ENCODE peak calls at places on chromosomes 4 and X, in five cellular contexts. J, U, N, T and A are unnamed samples.
A peak's percentile ranks its signal among the peaks of the same experiment; 100 is the strongest.

GRCh38 chrX:115449742-115450141 is 111.2 kb upstream of the PLS3 start:
- DNase-seq in J (peak; percentile 33), U (no peak), N (peak; percentile 66), T (no peak), A (peak; percentile 13)

GRCh38 chrX:119826399-119826959 is 26.3 kb downstream of the UPF3B start:
- DNase-seq in J (no peak), U (no peak), N (peak; percentile 26), T (peak; percentile 12), A (peak; percentile 19)

GRCh38 chr4:38765391-38765790 is 17.4 kb downstream of the TLR10 start:
- DNase-seq in J (no peak), U (peak; percentile 29), N (peak; percentile 27), T (no peak), A (no peak)

GRCh38 chr4:39354178-39354503 is 12.0 kb downstream of the RFC1 start:
- DNase-seq in J (no peak), U (no peak), N (no peak), T (no peak), A (no peak)

GRCh38 chr4:93182722-93183121 is 645.8 kb upstream of the ATOH1 start:
- DNase-seq in J (peak; percentile 71), U (no peak), N (no peak), T (no peak), A (peak; percentile 91)

GRCh38 chr4:173538148-173538902 is 8.3 kb upstream of the HAND2 start:
- DNase-seq in J (no peak), U (no peak), N (no peak), T (no peak), A (no peak)

GRCh38 chr4:47531954-47532321 is 46.9 kb downstream of the ATP10D start:
- DNase-seq in J (no peak), U (no peak), N (no peak), T (no peak), A (peak; percentile 8)

GRCh38 chrX:110201799-110202198 is 116.1 kb downstream of the AMMECR1 start:
- DNase-seq in J (no peak), U (no peak), N (no peak), T (no peak), A (no peak)

GRCh38 chrX:14865201-14865600 is 7.7 kb downstream of the FANCB start:
- DNase-seq in J (no peak), U (no peak), N (peak; percentile 28), T (no peak), A (no peak)

GRCh38 chr4:172975651-172976229 is 192.9 kb upstream of the GALNT7 start:
- DNase-seq in J (no peak), U (no peak), N (no peak), T (no peak), A (no peak)

GRCh38 chrX:111719426-111720210 is 38.6 kb downstream of the ALG13 start:
- DNase-seq in J (no peak), U (no peak), N (peak; percentile 6), T (no peak), A (peak; percentile 3)

GRCh38 chrX:2928583-2929434 is at the start of gene ARSD:
- DNase-seq in J (peak; percentile 95), U (peak; percentile 79), N (peak; percentile 92), T (no peak), A (peak; percentile 65)

GRCh38 chr4:21655100-21655499 is 293.5 kb downstream of the KCNIP4 start:
- DNase-seq in J (no peak), U (no peak), N (no peak), T (no peak), A (no peak)

GRCh38 chrX:34656842-34657780 is at the start of gene TMEM47:
- DNase-seq in J (peak; percentile 71), U (peak; percentile 21), N (peak; percentile 72), T (peak; percentile 5), A (peak; percentile 73)

GRCh38 chr4:186669159-186669720 is 54.4 kb downstream of the FAT1 start:
- DNase-seq in J (no peak), U (peak; percentile 34), N (peak; percentile 81), T (no peak), A (peak; percentile 56)

GRCh38 chr4:1383728-1384591 is 22.3 kb downstream of the NKX1-1 start:
- DNase-seq in J (no peak), U (no peak), N (no peak), T (no peak), A (no peak)

GRCh38 chrX:13821740-13822139 is 4.8 kb upstream of the GPM6B start:
- DNase-seq in J (no peak), U (no peak), N (no peak), T (no peak), A (peak; percentile 65)

GRCh38 chr4:47221721-47222120 is 190.4 kb downstream of the GABRB1 start:
- DNase-seq in J (no peak), U (peak; percentile 33), N (peak; percentile 76), T (no peak), A (no peak)

GRCh38 chrX:38489341-38489740 is 72.0 kb upstream of the TSPAN7 start:
- DNase-seq in J (no peak), U (no peak), N (no peak), T (no peak), A (no peak)

GRCh38 chrX:40809210-40809609 is 73.9 kb upstream of the MED14 start:
- DNase-seq in J (no peak), U (no peak), N (peak; percentile 11), T (no peak), A (peak; percentile 24)

GRCh38 chr4:182413550-182413949 is 170.3 kb downstream of the TENM3 start:
- DNase-seq in J (no peak), U (no peak), N (no peak), T (no peak), A (no peak)

GRCh38 chr4:182418054-182418734 is 175.0 kb downstream of the TENM3 start:
- DNase-seq in J (no peak), U (no peak), N (peak; percentile 18), T (peak; percentile 15), A (no peak)

DNA sequence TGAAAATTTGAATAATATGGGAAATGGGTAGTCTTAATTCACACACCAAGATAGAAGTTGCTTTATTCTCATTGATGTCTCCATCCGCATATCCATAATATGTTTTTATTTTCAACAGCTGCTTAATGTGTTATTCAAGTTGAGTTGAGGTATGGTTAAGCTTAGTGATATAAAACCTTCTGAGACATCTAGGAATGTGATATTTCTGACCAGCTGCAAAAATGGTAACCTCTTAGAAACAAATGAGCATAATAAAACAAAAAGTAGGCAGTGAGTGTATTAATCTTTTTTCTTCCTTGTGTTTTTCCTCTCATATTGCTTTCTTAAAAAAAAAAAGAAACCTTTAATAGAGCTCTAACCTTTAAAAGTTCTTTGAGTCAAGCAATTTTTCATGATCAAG is 172.9 kb downstream of the TENM3 start:
- DNase-seq in J (no peak), U (no peak), N (no peak), T (no peak), A (no peak)
- TF ChIP-seq CTCF in J (no peak), U (no peak), N (no peak), T (no peak), A (no peak)

GRCh38 chr4:188403272-188403671 is 264.0 kb downstream of the TRIML1 start:
- DNase-seq in J (no peak), U (no peak), N (no peak), T (no peak), A (peak; percentile 11)
- TF ChIP-seq CTCF in J (no peak), U (no peak), N (no peak), T (no peak), A (no peak)

GRCh38 chrX:147800663-147801062 is 111.1 kb upstream of the FMR1 start:
- DNase-seq in J (no peak), U (no peak), N (no peak), T (no peak), A (no peak)

DNA sequence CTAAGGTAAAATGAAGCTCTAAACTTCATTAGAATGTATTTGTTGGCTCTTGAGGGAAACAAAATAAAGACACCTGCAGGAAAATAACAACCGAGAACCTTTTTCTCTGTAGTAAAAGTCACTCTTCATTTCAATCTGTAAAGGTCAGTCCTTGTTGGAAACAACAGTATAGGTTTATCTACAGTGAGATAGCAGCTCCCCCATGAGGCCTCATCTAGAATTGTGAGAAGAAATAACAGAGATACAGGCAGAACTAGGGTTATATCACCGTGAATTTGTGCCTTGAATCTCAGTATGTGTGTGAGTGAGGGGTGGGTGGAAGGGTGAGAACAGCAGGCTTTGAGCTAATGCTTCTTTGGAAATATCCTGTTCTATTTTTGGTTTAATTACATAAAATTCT is 107.8 kb upstream of the FMR1 start:
- DNase-seq in J (no peak), U (no peak), N (no peak), T (peak; percentile 15), A (peak; percentile 54)
- TF ChIP-seq CTCF in J (no peak), U (no peak), N (no peak), T (peak; percentile 38), A (peak; percentile 39)

GRCh38 chrX:84219551-84219950 is 31.6 kb upstream of the RPS6KA6 start:
- DNase-seq in J (no peak), U (no peak), N (no peak), T (no peak), A (peak; percentile 42)
- TF ChIP-seq CTCF in J (no peak), U (no peak), N (no peak), T (no peak), A (no peak)

DNA sequence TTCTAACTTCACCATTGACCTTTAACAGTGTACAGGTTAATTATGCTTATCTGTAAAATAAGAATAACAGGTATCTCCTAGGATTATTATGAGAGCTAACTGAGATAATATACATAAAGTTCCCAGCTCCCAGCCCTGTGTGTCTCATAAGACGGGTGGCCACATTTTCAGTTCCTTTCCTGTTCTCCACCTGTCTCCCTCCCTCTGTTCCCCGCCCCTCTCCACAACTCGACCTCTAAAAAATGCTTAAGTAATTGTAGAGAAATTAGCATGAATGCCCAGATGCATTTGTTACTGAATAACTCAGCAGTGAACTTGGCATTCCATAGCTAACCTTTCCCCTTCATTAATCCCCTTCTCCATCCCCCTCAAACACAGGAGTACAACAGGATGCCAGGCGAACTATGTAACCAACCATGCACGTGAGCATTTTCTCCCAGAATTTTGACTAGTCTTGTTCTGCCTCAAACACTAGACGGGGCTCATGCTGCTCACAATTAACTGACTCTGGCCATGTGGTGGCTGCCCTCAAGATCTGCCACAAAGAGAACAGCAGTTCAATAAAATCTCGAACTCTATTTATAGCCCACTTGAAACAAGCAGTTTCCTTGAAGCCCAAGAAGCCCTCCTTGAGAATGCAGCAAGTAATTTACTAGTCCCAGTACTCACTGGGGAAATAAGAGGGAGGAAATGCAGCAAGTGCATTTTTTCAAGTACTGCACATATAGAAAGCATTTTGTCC is 351.2 kb downstream of the ARHGAP24 start:
- DNase-seq in J (peak; percentile 50), U (peak; percentile 33), N (peak; percentile 51), T (no peak), A (peak; percentile 13)
- TF ChIP-seq CTCF in J (no peak), U (peak; percentile 29), N (peak; percentile 22), T (no peak), A (no peak)